ENCODE peak calls at places on chromosomes 16 and 17, in four cellular contexts. One of them, this sample, is unnamed.

GRCh38 chr17:81142301-81143199 is 22.8 kb upstream of the PVALEF start:
- DNase-seq in CD8-positive, alpha-beta T cell: peak; percentile 57
- DNase-seq in iPS-NIHi11: peak; percentile 82
- DNase-seq in stromal cell of bone marrow: peak; percentile 45
- DNase-seq in this sample: peak; percentile 94

GRCh38 chr16:57093845-57094564 is 1.6 kb downstream of the CPNE2 start:
- DNase-seq in CD8-positive, alpha-beta T cell: no peak
- DNase-seq in iPS-NIHi11: no peak
- DNase-seq in stromal cell of bone marrow: no peak
- DNase-seq in this sample: no peak

GRCh38 chr16:88662222-88662842 is 559 bp downstream of the MVD start:
- DNase-seq in CD8-positive, alpha-beta T cell: peak; percentile 24
- DNase-seq in iPS-NIHi11: no peak
- DNase-seq in stromal cell of bone marrow: no peak
- DNase-seq in this sample: peak; percentile 75

GRCh38 chr17:13996758-13997157 is 72.5 kb upstream of the COX10 start:
- DNase-seq in CD8-positive, alpha-beta T cell: no peak
- DNase-seq in iPS-NIHi11: no peak
- DNase-seq in stromal cell of bone marrow: no peak
- DNase-seq in this sample: no peak

GRCh38 chr17:16879686-16880085 is 92.2 kb downstream of the TNFRSF13B start:
- DNase-seq in CD8-positive, alpha-beta T cell: no peak
- DNase-seq in iPS-NIHi11: no peak
- DNase-seq in stromal cell of bone marrow: no peak
- DNase-seq in this sample: no peak

GRCh38 chr16:25095636-25096035 is 15.9 kb upstream of the LCMT1 start:
- DNase-seq in CD8-positive, alpha-beta T cell: no peak
- DNase-seq in iPS-NIHi11: no peak
- DNase-seq in stromal cell of bone marrow: no peak
- DNase-seq in this sample: no peak

GRCh38 chr16:79580465-79581200 is 19.9 kb downstream of the MAF start:
- DNase-seq in CD8-positive, alpha-beta T cell: no peak
- DNase-seq in iPS-NIHi11: no peak
- DNase-seq in stromal cell of bone marrow: no peak
- DNase-seq in this sample: no peak

GRCh38 chr16:19860146-19861030 is 24.3 kb downstream of the GPRC5B start:
- DNase-seq in CD8-positive, alpha-beta T cell: no peak
- DNase-seq in iPS-NIHi11: peak; percentile 65
- DNase-seq in stromal cell of bone marrow: no peak
- DNase-seq in this sample: peak; percentile 34

GRCh38 chr16:89557230-89557935 is 3.1 kb upstream of the RPL13 start:
- DNase-seq in CD8-positive, alpha-beta T cell: peak; percentile 78
- DNase-seq in iPS-NIHi11: peak; percentile 90
- DNase-seq in stromal cell of bone marrow: peak; percentile 57
- DNase-seq in this sample: peak; percentile 89

This sample was measured in aorta.